ENCODE peak calls at places on chromosome 18, in ten cellular contexts. R is ovary; I is AG08395; X is SK-N-SH; U is skeletal muscle cell; V is T-helper 1 cell; D is stimulated activated CD4-positive, alpha-beta T cell treated with anti-CD3 and anti-CD28 coated beads, TNF-alpha, amount 100 ng/mL, for 4 hours; Y is iris pigment epithelial cell; P is stimulated activated naive CD8-positive, alpha-beta T cell treated with anti-CD3 and anti-CD28 coated beads, Interleukin-15, amount 100 ng/mL, for 72 hours; T is occipital lobe. Z is an unnamed sample.

GRCh38 chr18:10101293-10101701 is 187.5 kb downstream of the VAPA start:
- DNase-seq in R (peak; percentile 69), I (peak; percentile 73), X (no peak), U (no peak), V (no peak), D (no peak), Y (no peak), P (no peak), T (peak; percentile 7), Z (no peak)

GRCh38 chr18:79260510-79260909 is 135.2 kb upstream of the NFATC1 start:
- DNase-seq in R (no peak), I (no peak), X (no peak), U (no peak), V (no peak), D (no peak), Y (no peak), P (no peak), T (no peak), Z (no peak)

GRCh38 chr18:47382171-47382570 is 130.7 kb upstream of the SKOR2 start:
- DNase-seq in R (no peak), I (no peak), X (no peak), U (no peak), V (no peak), D (no peak), Y (no peak), P (no peak), T (no peak), Z (no peak)

GRCh38 chr18:21300616-21301200 is 58.7 kb downstream of the GREB1L start:
- DNase-seq in R (no peak), I (no peak), X (no peak), U (no peak), V (no peak), D (no peak), Y (no peak), P (no peak), T (no peak), Z (no peak)

GRCh38 chr18:67104700-67105284 is 411.7 kb downstream of the DSEL start:
- DNase-seq in R (no peak), I (peak; percentile 25), X (peak; percentile 24), U (peak; percentile 48), V (peak; percentile 17), D (no peak), Y (peak; percentile 84), P (peak; percentile 25), T (peak; percentile 1), Z (peak; percentile 57)

GRCh38 chr18:79559121-79559835 is 120.3 kb upstream of the CTDP1 start:
- DNase-seq in R (no peak), I (no peak), X (no peak), U (no peak), V (no peak), D (no peak), Y (no peak), P (no peak), T (no peak), Z (no peak)

GRCh38 chr18:56233595-56233994 is 404.8 kb downstream of the TXNL1 start:
- DNase-seq in R (peak; percentile 35), I (peak; percentile 89), X (no peak), U (peak; percentile 72), V (no peak), D (no peak), Y (peak; percentile 76), P (no peak), T (no peak), Z (peak; percentile 80)

GRCh38 chr18:60775978-60776377 is 403.4 kb upstream of the MC4R start:
- DNase-seq in R (no peak), I (no peak), X (no peak), U (no peak), V (no peak), D (no peak), Y (no peak), P (no peak), T (no peak), Z (no peak)

GRCh38 chr18:67742954-67743353 is 226.4 kb upstream of the DSEL start:
- DNase-seq in R (no peak), I (no peak), X (no peak), U (peak; percentile 27), V (no peak), D (no peak), Y (peak; percentile 50), P (no peak), T (no peak), Z (no peak)

GRCh38 chr18:34550902-34551301 is 159.2 kb upstream of the DTNA start:
- DNase-seq in R (no peak), I (no peak), X (no peak), U (no peak), V (no peak), D (no peak), Y (no peak), P (no peak), T (no peak), Z (no peak)

GRCh38 chr18:24656044-24656443 is 195.6 kb downstream of the HRH4 start:
- DNase-seq in R (no peak), I (no peak), X (no peak), U (no peak), V (no peak), D (no peak), Y (no peak), P (no peak), T (no peak), Z (no peak)

GRCh38 chr18:36328916-36329315 is 31.4 kb downstream of the FHOD3 start:
- DNase-seq in R (no peak), I (no peak), X (no peak), U (no peak), V (no peak), D (no peak), Y (no peak), P (no peak), T (no peak), Z (no peak)

GRCh38 chr18:5584751-5585417 is 41.1 kb upstream of the EPB41L3 start:
- DNase-seq in R (no peak), I (peak; percentile 13), X (no peak), U (no peak), V (no peak), D (no peak), Y (peak; percentile 26), P (no peak), T (no peak), Z (no peak)

GRCh38 chr18:55513199-55513598 is 74.8 kb downstream of the TCF4 start:
- DNase-seq in R (no peak), I (no peak), X (no peak), U (no peak), V (no peak), D (no peak), Y (peak; percentile 60), P (no peak), T (no peak), Z (no peak)

GRCh38 chr18:11179959-11180519 is 30.7 kb upstream of the PIEZO2 start:
- DNase-seq in R (no peak), I (no peak), X (no peak), U (no peak), V (no peak), D (no peak), Y (no peak), P (no peak), T (no peak), Z (no peak)

GRCh38 chr18:9828794-9829712 is 56.7 kb upstream of the TXNDC2 start:
- DNase-seq in R (no peak), I (no peak), X (no peak), U (no peak), V (no peak), D (no peak), Y (no peak), P (no peak), T (no peak), Z (no peak)

GRCh38 chr18:47756364-47757016 is 174.0 kb downstream of the SMAD2 start:
- DNase-seq in R (peak; percentile 39), I (peak; percentile 72), X (peak; percentile 75), U (peak; percentile 7), V (peak; percentile 36), D (peak; percentile 24), Y (peak; percentile 63), P (peak; percentile 51), T (no peak), Z (peak; percentile 70)

GRCh38 chr18:811192-812122 is 585 bp downstream of the YES1 start:
- DNase-seq in R (peak; percentile 76), I (peak; percentile 24), X (no peak), U (no peak), V (no peak), D (no peak), Y (peak; percentile 35), P (peak; percentile 35), T (no peak), Z (peak; percentile 20)

GRCh38 chr18:36561046-36561445 is 263.5 kb downstream of the FHOD3 start:
- DNase-seq in R (no peak), I (no peak), X (no peak), U (no peak), V (no peak), D (no peak), Y (no peak), P (no peak), T (no peak), Z (no peak)

GRCh38 chr18:44123743-44124142 is 556.9 kb upstream of the SETBP1 start:
- DNase-seq in R (no peak), I (no peak), X (no peak), U (no peak), V (no peak), D (no peak), Y (peak; percentile 5), P (no peak), T (no peak), Z (no peak)